ENCODE peak calls at places on chromosome 17, in five cellular contexts. H is transverse colon, F is tibial nerve, S is fibroblast of the aortic adventitia, Q is breast epithelium. O is an unnamed sample.

GRCh38 chr17:47879028-47879585 is 16.9 kb upstream of the SP2 start:
- DNase-seq in F (no peak), H (no peak), Q (no peak), S (no peak), O (no peak)

GRCh38 chr17:35373984-35374765 is 754 bp upstream of the SLFN11 start:
- DNase-seq in Q (no peak), H (peak; percentile 49), F (peak; percentile 39), S (peak; percentile 85), O (no peak)

GRCh38 chr17:19664136-19664820 is 15.7 kb downstream of the ALDH3A2 start:
- DNase-seq in S (no peak), Q (no peak), H (no peak), F (no peak), O (no peak)

GRCh38 chr17:16943032-16943352 is 28.9 kb downstream of the TNFRSF13B start:
- DNase-seq in H (no peak), S (no peak), Q (no peak), F (no peak), O (no peak)

GRCh38 chr17:48013876-48014602 is 23.6 kb downstream of the COPZ2 start:
- DNase-seq in H (no peak), F (no peak), S (no peak), Q (no peak), O (no peak)

GRCh38 chr17:32259596-32259995 is 6.0 kb upstream of the RHBDL3 start:
- DNase-seq in Q (no peak), F (no peak), H (no peak), S (peak; percentile 63), O (no peak)

GRCh38 chr17:35879748-35880654 is at the start of gene CCL5:
- DNase-seq in Q (no peak), S (no peak), F (no peak), H (peak; percentile 28), O (no peak)

GRCh38 chr17:74125160-74125559 is 78.3 kb upstream of the RPL38 start:
- DNase-seq in H (no peak), Q (no peak), S (no peak), F (no peak), O (no peak)

GRCh38 chr17:68199837-68200688 is 47.8 kb upstream of the AMZ2 start:
- DNase-seq in H (no peak), F (no peak), S (peak; percentile 16), Q (no peak), O (no peak)

GRCh38 chr17:9790889-9791876 is at the start of gene DHRS7C:
- DNase-seq in Q (no peak), H (no peak), S (no peak), F (no peak), O (no peak)

GRCh38 chr17:75515229-75515522 is 161 bp downstream of the CASKIN2 start:
- DNase-seq in H (no peak), F (no peak), S (no peak), Q (no peak), O (no peak)

GRCh38 chr17:82892869-82893565 is 53.2 kb upstream of the ZNF750 start:
- DNase-seq in F (no peak), Q (no peak), H (peak; percentile 45), S (no peak), O (no peak)

GRCh38 chr17:48624544-48625501 is 1.3 kb downstream of the HOXB9 start:
- DNase-seq in F (no peak), H (peak; percentile 51), S (no peak), Q (no peak), O (no peak)

GRCh38 chr17:64183815-64184397 is 54.0 kb upstream of the ERN1 start:
- DNase-seq in H (no peak), S (no peak), Q (no peak), F (no peak), O (no peak)

GRCh38 chr17:12398636-12399035 is 267.1 kb upstream of the MYOCD start:
- DNase-seq in S (peak; percentile 42), H (no peak), Q (no peak), F (no peak), O (no peak)

GRCh38 chr17:51455931-51456330 is 195.6 kb downstream of the UTP18 start:
- DNase-seq in Q (no peak), H (no peak), S (no peak), F (no peak), O (no peak)

GRCh38 chr17:37824534-37825485 is 80.0 kb upstream of the HNF1B start:
- DNase-seq in H (no peak), F (no peak), S (peak; percentile 71), Q (no peak), O (no peak)

GRCh38 chr17:17114592-17115225 is 72.5 kb downstream of the MPRIP start:
- DNase-seq in S (no peak), Q (no peak), H (no peak), F (no peak), O (no peak)

GRCh38 chr17:65177901-65178300 is 40.7 kb downstream of the RGS9 start:
- DNase-seq in Q (no peak), F (no peak), H (no peak), S (peak; percentile 66), O (no peak)

GRCh38 chr17:32285286-32285685 is 19.7 kb downstream of the RHBDL3 start:
- DNase-seq in H (no peak), Q (no peak), F (no peak), S (no peak), O (no peak)

GRCh38 chr17:60863892-60864673 is 186.4 kb downstream of the BCAS3 start:
- DNase-seq in H (no peak), Q (no peak), S (peak; percentile 66), F (no peak), O (no peak)

GRCh38 chr17:29376667-29377268 is 13.4 kb upstream of the TAOK1 start:
- DNase-seq in H (no peak), S (peak; percentile 86), F (no peak), Q (no peak), O (no peak)

GRCh38 chr17:1304522-1304921 is 25.1 kb downstream of the TRARG1 start:
- DNase-seq in H (no peak), F (no peak), S (no peak), Q (no peak), O (no peak)

GRCh38 chr17:43200127-43200526 is 11.5 kb upstream of the TMEM106A start:
- DNase-seq in F (no peak), S (no peak), Q (no peak), H (no peak), O (no peak)

GRCh38 chr17:83125515-83126274 is 46.3 kb downstream of the METRNL start:
- DNase-seq in H (peak; percentile 61), S (no peak), Q (peak; percentile 53), F (peak; percentile 50), O (no peak)

DNA sequence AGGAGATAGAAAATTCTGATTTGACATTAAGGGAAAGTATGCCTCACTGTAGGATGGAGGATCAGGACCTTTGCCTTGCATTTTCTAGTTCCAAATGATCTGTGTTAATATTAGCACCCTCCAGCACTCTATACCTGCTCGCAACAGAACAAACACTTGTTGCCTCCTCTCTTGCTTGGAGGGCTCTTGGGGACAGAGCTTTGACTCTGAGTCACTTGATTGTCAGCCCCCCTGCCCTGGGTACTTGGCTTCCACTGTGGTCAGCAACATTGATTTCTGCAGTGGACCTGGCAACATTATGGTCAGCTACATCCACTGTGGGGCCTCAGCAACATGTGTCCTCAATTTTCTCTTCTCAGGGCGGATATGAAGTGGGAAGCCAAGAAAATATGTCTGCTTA is 94.5 kb upstream of the SMIM36 start:
- DNase-seq in S (no peak), Q (no peak), F (no peak), H (no peak), O (no peak)
- TF ChIP-seq CTCF in S (no peak), Q (no peak), F (no peak), H (no peak), O (no peak)

DNA sequence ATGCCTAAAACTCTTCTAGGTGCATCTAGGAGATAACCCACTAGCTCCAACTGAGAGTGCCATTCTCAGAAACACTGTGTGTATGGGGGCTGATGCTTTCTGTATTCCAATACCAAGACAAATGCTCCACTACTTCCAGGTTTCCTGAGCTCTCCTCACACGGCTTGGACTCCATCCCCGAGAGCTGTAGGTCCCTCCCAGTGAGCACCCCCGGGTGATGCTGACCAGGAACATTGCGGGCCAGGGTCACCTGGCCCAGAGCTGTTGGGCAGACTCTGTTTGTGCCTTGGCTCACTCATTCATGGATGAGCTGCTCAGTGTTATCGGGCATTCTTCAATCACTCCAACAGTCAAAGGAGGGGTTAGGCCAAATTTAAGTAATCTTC is 7.0 kb downstream of the CUEDC1 start:
- DNase-seq in H (no peak), S (no peak), F (no peak), Q (no peak), O (no peak)
- TF ChIP-seq CTCF in H (no peak), S (no peak), F (no peak), Q (no peak), O (no peak)

GRCh38 chr17:33647976-33648375 is 354.9 kb upstream of the ASIC2 start:
- DNase-seq in S (no peak), F (no peak), Q (no peak), H (no peak), O (no peak)
- TF ChIP-seq CTCF in S (no peak), F (no peak), Q (peak; percentile 8), H (peak; percentile 37), O (no peak)

GRCh38 chr17:41909088-41909487 is 9.7 kb downstream of the ACLY start:
- DNase-seq in F (no peak), S (no peak), Q (no peak), H (no peak), O (no peak)

GRCh38 chr17:41913798-41914197 is 5.0 kb downstream of the ACLY start:
- DNase-seq in S (peak; percentile 22), Q (no peak), H (no peak), F (no peak), O (no peak)

GRCh38 chr17:41907633-41908539 is 10.9 kb downstream of the ACLY start:
- DNase-seq in H (peak; percentile 18), S (no peak), F (no peak), Q (no peak), O (no peak)

GRCh38 chr17:41912925-41913324 is 5.8 kb downstream of the ACLY start:
- DNase-seq in H (no peak), S (no peak), Q (no peak), F (no peak), O (no peak)

DNA sequence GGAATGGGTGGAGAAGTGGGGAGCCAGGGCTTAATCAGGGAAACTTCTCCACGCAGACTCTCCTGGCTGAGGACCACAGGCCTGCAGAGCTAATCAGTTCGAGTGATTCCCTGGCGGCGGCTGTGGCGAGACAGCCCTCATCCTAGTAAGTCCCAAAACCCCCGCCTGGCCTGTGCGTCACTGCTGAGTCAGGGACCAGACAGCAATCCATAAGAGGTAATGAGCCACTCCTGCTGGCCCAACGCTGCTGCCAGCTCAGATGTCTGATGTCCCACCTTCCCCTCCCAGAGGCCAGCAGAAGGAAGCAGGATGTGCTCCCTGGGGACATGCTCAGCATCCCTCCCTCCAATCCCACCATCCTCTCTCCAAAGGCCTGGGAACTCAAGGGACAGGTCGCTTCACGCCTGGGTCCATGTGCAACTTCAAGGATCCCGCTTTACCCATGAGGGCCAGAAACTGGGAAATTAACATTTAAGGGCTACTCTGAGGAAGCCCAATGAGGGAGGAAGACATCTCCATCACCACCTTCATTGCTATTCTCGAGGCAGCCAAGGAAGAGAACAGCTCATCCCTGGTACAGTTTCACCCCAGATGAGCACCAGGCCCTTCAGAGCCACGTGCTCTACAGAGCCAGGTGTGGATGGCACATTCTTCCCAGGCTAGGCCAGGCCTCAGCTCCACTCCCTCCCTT is 7.9 kb downstream of the ACLY start:
- DNase-seq in H (no peak), S (peak; percentile 97), Q (no peak), F (no peak), O (no peak)
- TF ChIP-seq CTCF in H (no peak), S (peak; percentile 10), Q (no peak), F (no peak), O (no peak)